ENCODE peak calls at places on chromosomes 11 and 22, in seven cellular contexts. F is GM12878, K is K562, J is HCT116, Y is H1, E is HepG2, B is SK-N-SH. O is an unnamed sample.

GRCh38 chr11:98630736-98631135 is 390.0 kb upstream of the CNTN5 start:
- DNase-seq in F (no peak), B (no peak), E (no peak), Y (no peak), K (no peak), J (no peak), O (no peak)

GRCh38 chr22:36737776-36738175 is 34.2 kb upstream of the CACNG2 start:
- DNase-seq in J (no peak), F (no peak), E (no peak), K (no peak), Y (no peak), B (no peak), O (no peak)

GRCh38 chr22:44192098-44192810 is 11.5 kb downstream of the PARVG start:
- DNase-seq in J (peak), E (no peak), F (no peak), B (peak), K (peak), Y (peak), O (no peak)

GRCh38 chr11:85602551-85603218 is 24.5 kb downstream of the DLG2 start:
- DNase-seq in J (no peak), F (no peak), Y (no peak), E (no peak), K (no peak), B (no peak), O (no peak)

GRCh38 chr11:127471662-127472061 is 471.1 kb upstream of the KIRREL3 start:
- DNase-seq in E (no peak), Y (no peak), K (no peak), J (no peak), F (no peak), B (no peak), O (no peak)

GRCh38 chr11:130428271-130428670 is at the start of gene ADAMTS8:
- DNase-seq in J (no peak), Y (peak), E (no peak), F (no peak), K (no peak), B (peak), O (no peak)

GRCh38 chr11:87477321-87477720 is 439.6 kb downstream of the TMEM135 start:
- DNase-seq in F (no peak), B (no peak), Y (no peak), E (no peak), J (no peak), K (no peak), O (no peak)

GRCh38 chr11:107040447-107041444 is 22.5 kb upstream of the GUCY1A2 start:
- DNase-seq in K (no peak), B (no peak), E (no peak), F (peak), Y (no peak), J (no peak), O (no peak)

GRCh38 chr11:2913029-2913431 is 16.2 kb downstream of the PHLDA2 start:
- DNase-seq in F (no peak), B (peak), Y (no peak), E (no peak), J (no peak), K (peak), O (no peak)

GRCh38 chr11:122069946-122070345 is 46.1 kb downstream of the BLID start:
- DNase-seq in F (no peak), Y (no peak), B (peak), J (no peak), K (no peak), E (peak), O (no peak)

GRCh38 chr11:107018274-107018901 is at the start of gene GUCY1A2:
- DNase-seq in Y (peak), F (no peak), K (no peak), B (peak), J (no peak), E (no peak), O (peak)

GRCh38 chr11:128901655-128902514 is 10.7 kb downstream of the KCNJ5 start:
- DNase-seq in B (no peak), F (no peak), E (no peak), K (no peak), J (no peak), Y (peak), O (no peak)

GRCh38 chr11:101915811-101916291 is 471 bp downstream of the ANGPTL5 start:
- DNase-seq in J (no peak), E (no peak), B (peak), Y (no peak), F (no peak), K (no peak), O (no peak)

GRCh38 chr11:10868375-10868774 is 10.5 kb upstream of the ZBED5 start:
- DNase-seq in Y (no peak), E (no peak), F (no peak), B (no peak), J (no peak), K (no peak), O (no peak)

GRCh38 chr11:3091846-3092602 is 34.8 kb upstream of the CARS1 start:
- DNase-seq in B (peak), Y (peak), F (peak), E (peak), J (peak), K (peak), O (peak)

GRCh38 chr22:44399906-44400762 is 87.4 kb upstream of the SHISAL1 start:
- DNase-seq in K (no peak), E (no peak), F (no peak), B (peak), Y (peak), J (no peak), O (peak)

GRCh38 chr11:78351979-78352731 is 65.5 kb downstream of the GAB2 start:
- DNase-seq in B (peak), J (no peak), E (no peak), F (no peak), Y (no peak), K (peak), O (peak)

DNA sequence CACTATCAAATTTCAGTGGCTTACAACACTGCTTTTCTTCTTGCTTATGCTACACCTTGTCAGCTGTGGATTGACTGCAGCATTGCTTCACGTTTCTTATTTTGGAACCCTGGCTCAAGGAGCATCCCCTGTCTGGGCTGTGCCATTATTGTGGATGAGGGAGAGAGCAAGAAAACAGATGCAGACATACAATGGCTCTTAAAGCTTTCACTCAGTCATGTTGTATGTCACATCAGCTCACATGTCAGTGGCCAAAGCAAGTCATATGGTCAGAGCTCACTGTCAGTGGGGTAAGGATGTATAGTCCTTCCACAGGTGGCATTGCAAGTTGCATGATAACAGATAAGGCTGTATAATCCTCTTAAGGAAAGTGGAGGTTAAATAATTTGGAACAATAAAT is 10.0 kb downstream of the ARHGEF12 start:
- DNase-seq in Y (no peak), F (no peak), K (no peak), E (no peak), B (no peak), J (no peak), O (no peak)
- TF ChIP-seq JUND in Y (no peak), F (no peak), K (no peak), E (no peak), B (no peak), J (no peak), O (no peak)

GRCh38 chr22:27851974-27852713 is 50.6 kb upstream of the MN1 start:
- DNase-seq in K (no peak), F (no peak), Y (no peak), J (no peak), B (peak), E (peak), O (peak)
- TF ChIP-seq JUND in K (no peak), F (no peak), Y (no peak), J (no peak), B (no peak), E (no peak), O (no peak)

GRCh38 chr11:61616443-61616842 is 35.6 kb upstream of the SYT7 start:
- DNase-seq in K (no peak), E (no peak), J (no peak), F (no peak), B (no peak), Y (no peak), O (no peak)
- TF ChIP-seq JUND in K (no peak), E (no peak), J (no peak), F (no peak), B (no peak), Y (no peak), O (no peak)

GRCh38 chr11:68939583-68940555 is 36.2 kb downstream of the IGHMBP2 start:
- DNase-seq in B (no peak), E (no peak), J (no peak), Y (no peak), F (no peak), K (no peak), O (no peak)
- TF ChIP-seq JUND in B (no peak), E (no peak), J (no peak), Y (no peak), F (no peak), K (no peak), O (no peak)

GRCh38 chr11:77080643-77081210 is 14.0 kb downstream of the CAPN5 start:
- DNase-seq in E (no peak), B (no peak), K (no peak), J (no peak), F (no peak), Y (no peak), O (no peak)
- TF ChIP-seq JUND in E (no peak), B (no peak), K (no peak), J (no peak), F (no peak), Y (no peak), O (no peak)

GRCh38 chr22:49148895-49149418 is 678.7 kb downstream of the BRD1 start:
- DNase-seq in F (no peak), B (no peak), Y (no peak), J (no peak), K (no peak), E (no peak), O (no peak)

GRCh38 chr22:49147617-49148175 is 680.0 kb downstream of the BRD1 start:
- DNase-seq in Y (no peak), K (no peak), F (no peak), B (no peak), E (no peak), J (no peak), O (no peak)

GRCh38 chr22:49151256-49152131 is 676.2 kb downstream of the BRD1 start:
- DNase-seq in Y (no peak), E (no peak), J (no peak), B (peak), K (no peak), F (no peak), O (no peak)

GRCh38 chr22:49150801-49151221 is 676.9 kb downstream of the BRD1 start:
- DNase-seq in E (no peak), K (no peak), Y (no peak), J (no peak), F (no peak), B (peak), O (no peak)

DNA sequence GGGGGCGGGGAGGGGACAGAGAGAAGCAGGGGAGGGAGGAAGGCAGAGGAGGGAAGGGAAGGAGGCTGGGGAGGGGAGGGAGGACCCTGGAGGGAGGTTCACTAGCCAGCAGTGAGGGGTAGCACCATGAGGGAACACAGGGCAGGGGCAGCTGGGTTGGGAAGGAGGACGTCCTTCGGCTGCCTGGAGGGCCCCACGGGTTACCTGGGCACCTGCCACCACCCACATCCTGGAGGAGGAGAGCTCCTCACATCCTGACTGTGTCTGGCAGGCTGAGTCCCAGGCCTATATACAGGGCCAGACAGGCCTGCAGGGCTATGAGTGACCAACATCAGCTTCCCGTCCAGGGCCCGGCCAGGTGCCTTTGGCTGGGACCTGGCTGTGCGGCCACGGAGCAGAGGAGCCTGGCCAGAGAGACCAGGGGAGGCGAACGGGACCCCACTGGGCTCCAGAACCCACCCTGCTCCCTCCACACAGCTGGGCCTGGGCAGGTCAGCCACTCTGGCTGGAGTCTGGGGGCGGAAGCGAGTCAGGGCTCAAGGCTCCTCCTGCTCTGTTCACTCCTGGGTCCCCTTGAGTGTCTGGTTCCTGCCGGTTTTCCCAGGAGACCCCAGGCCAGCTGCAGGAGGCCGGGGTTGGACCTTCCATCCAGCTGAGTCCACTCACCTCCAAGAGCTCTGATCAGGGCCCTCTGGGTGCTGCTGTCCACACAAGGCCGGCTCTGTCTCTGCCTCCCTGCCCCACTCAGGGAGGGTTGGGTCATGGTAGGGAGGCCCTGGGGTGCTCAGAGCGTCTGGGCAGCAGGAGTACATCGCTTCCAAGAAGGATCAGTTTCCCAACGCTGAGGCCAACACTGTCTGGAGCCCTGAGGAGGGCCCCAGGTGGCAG is 677.7 kb downstream of the BRD1 start:
- DNase-seq in K (no peak), E (no peak), B (no peak), J (no peak), F (no peak), Y (no peak), O (no peak)
- TF ChIP-seq JUND in K (no peak), E (no peak), B (no peak), J (no peak), F (no peak), Y (no peak), O (no peak)

O was measured in T47D.